ENCODE peak calls at places on chromosomes 11 and 22, in eight cellular contexts. F is iris pigment epithelial cell; O is activated T-cell treated with anti-CD3 and anti-CD28 coated beads for 1 hour; S is endodermal cell; C is lower leg skin; X is NCI-H2171; J is T1000; V is activated CD4-positive, CD25-positive, alpha-beta regulatory T cell treated with anti-CD3 and anti-CD28 coated beads, Interleukin-2, amount 50 U/mL, for 16 hours. Z is an unnamed sample.

GRCh38 chr11:17883946-17884345 is 128.9 kb downstream of the SERGEF start:
- DNase-seq in J (no peak), V (no peak), C (no peak), O (no peak), X (no peak), S (no peak), F (no peak), Z (no peak)

GRCh38 chr11:126920833-126921232 is 79.7 kb downstream of the KIRREL3 start:
- DNase-seq in F (no peak), O (no peak), C (no peak), S (no peak), J (no peak), V (no peak), X (no peak), Z (no peak)

GRCh38 chr11:106030609-106031008 is 8.6 kb upstream of the MSANTD4 start:
- DNase-seq in O (no peak), X (no peak), F (no peak), V (no peak), C (no peak), J (no peak), S (no peak), Z (no peak)

GRCh38 chr11:73766763-73767162 is 5.9 kb upstream of the RAB6A start:
- DNase-seq in F (no peak), S (no peak), X (no peak), V (no peak), C (no peak), O (no peak), J (no peak), Z (no peak)

GRCh38 chr11:62713343-62713742 is 5.9 kb downstream of the GNG3 start:
- DNase-seq in C (no peak), J (no peak), X (no peak), V (no peak), O (no peak), S (no peak), F (no peak), Z (no peak)

GRCh38 chr11:119689318-119689717 is 39.7 kb downstream of the NECTIN1 start:
- DNase-seq in V (no peak), C (no peak), O (no peak), F (no peak), J (no peak), S (no peak), X (no peak), Z (no peak)

GRCh38 chr22:36790648-36791047 is 14.7 kb upstream of the IFT27 start:
- DNase-seq in O (no peak), F (no peak), X (no peak), C (no peak), J (no peak), V (no peak), S (no peak), Z (no peak)

GRCh38 chr11:108117746-108118371 is 3.5 kb upstream of the ACAT1 start:
- DNase-seq in F (peak), S (no peak), O (no peak), X (no peak), C (no peak), V (no peak), J (no peak), Z (peak)

GRCh38 chr22:49650336-49651241 is 177.1 kb downstream of the BRD1 start:
- DNase-seq in F (no peak), X (no peak), C (no peak), O (no peak), V (no peak), J (no peak), S (no peak), Z (no peak)

GRCh38 chr22:36327922-36328551 is 59.7 kb downstream of the MYH9 start:
- DNase-seq in V (no peak), J (no peak), F (peak), O (no peak), C (no peak), S (no peak), X (peak), Z (peak)

GRCh38 chr22:38696606-38697005 is 4.1 kb downstream of the JOSD1 start:
- DNase-seq in V (peak), F (peak), S (no peak), X (no peak), C (no peak), O (no peak), J (no peak), Z (no peak)

GRCh38 chr11:2674681-2675131 is 25.1 kb downstream of the KCNQ1OT1 start:
- DNase-seq in C (no peak), V (no peak), F (no peak), X (no peak), S (peak), O (no peak), J (no peak), Z (no peak)